ENCODE peak calls at places on chromosomes 13 and 19, in six cellular contexts. C is OCI-LY7, U is mammary epithelial cell, J is fibroblast of lung, F is GM12878, P is PC-9. W is an unnamed sample.

GRCh38 chr13:24905242-24905641 is 141.3 kb downstream of the RNF17 start:
- DNase-seq in C (no peak), U (peak), J (peak), F (no peak), P (no peak), W (no peak)

GRCh38 chr19:32264568-32264967 is 80.8 kb upstream of the ZNF507 start:
- DNase-seq in C (no peak), U (no peak), J (no peak), F (no peak), P (no peak), W (no peak)

GRCh38 chr13:29909975-29910674 is 59.7 kb upstream of the UBL3 start:
- DNase-seq in C (no peak), U (peak), J (peak), F (no peak), P (peak), W (no peak)

GRCh38 chr13:96898212-96898611 is 96.1 kb downstream of the OXGR1 start:
- DNase-seq in C (no peak), U (peak), J (peak), F (no peak), P (no peak), W (no peak)

GRCh38 chr13:30711375-30711774 is 24.0 kb upstream of the ALOX5AP start:
- DNase-seq in C (no peak), U (peak), J (peak), F (no peak), P (no peak), W (no peak)

GRCh38 chr13:98221234-98221633 is 44.2 kb upstream of the RNF113B start:
- DNase-seq in C (no peak), U (no peak), J (no peak), F (no peak), P (no peak), W (no peak)

GRCh38 chr19:3163230-3163886 is 15.2 kb upstream of the S1PR4 start:
- DNase-seq in C (peak), U (peak), J (peak), F (no peak), P (peak), W (peak)

GRCh38 chr19:8468761-8469458 is 24.1 kb downstream of the HNRNPM start:
- DNase-seq in C (no peak), U (no peak), J (peak), F (no peak), P (no peak), W (no peak)

GRCh38 chr19:36110487-36111199 is at the start of gene OVOL3:
- DNase-seq in C (peak), U (no peak), J (no peak), F (no peak), P (no peak), W (no peak)

GRCh38 chr13:112638919-112639318 is 50.9 kb upstream of the ATP11A start:
- DNase-seq in C (no peak), U (no peak), J (no peak), F (no peak), P (no peak), W (no peak)

GRCh38 chr13:51803422-51804294 is at the start of gene DHRS12:
- DNase-seq in C (peak), U (peak), J (peak), F (peak), P (peak), W (peak)

GRCh38 chr19:48989701-48990291 is 3.3 kb downstream of the GYS1 start:
- DNase-seq in C (no peak), U (no peak), J (no peak), F (no peak), P (no peak), W (no peak)

GRCh38 chr13:101115762-101116161 is 300.5 kb downstream of the NALCN start:
- DNase-seq in C (no peak), U (peak), J (peak), F (no peak), P (no peak), W (no peak)

GRCh38 chr19:28292822-28293500 is 920.0 kb downstream of the UQCRFS1 start:
- DNase-seq in C (no peak), U (peak), J (no peak), F (no peak), P (no peak), W (peak)

GRCh38 chr19:49468746-49469447 is 5.1 kb upstream of the FLT3LG start:
- DNase-seq in C (peak), U (no peak), J (peak), F (peak), P (peak), W (no peak)

GRCh38 chr19:1999856-2000515 is 15.5 kb downstream of the BTBD2 start:
- DNase-seq in C (no peak), U (no peak), J (no peak), F (no peak), P (no peak), W (no peak)

GRCh38 chr19:18292810-18293641 is 11.6 kb upstream of the JUND start:
- DNase-seq in C (peak), U (no peak), J (peak), F (no peak), P (peak), W (peak)

GRCh38 chr13:98571955-98572662 is 4.8 kb downstream of the STK24 start:
- DNase-seq in C (peak), U (peak), J (peak), F (no peak), P (peak), W (peak)

GRCh38 chr13:41614671-41615519 is 157.5 kb downstream of the RGCC start:
- DNase-seq in C (no peak), U (peak), J (peak), F (no peak), P (no peak), W (peak)

GRCh38 chr13:46486270-46486669 is 66.7 kb upstream of the LRCH1 start:
- DNase-seq in C (no peak), U (no peak), J (no peak), F (no peak), P (no peak), W (no peak)

GRCh38 chr19:4474504-4475136 is 2.5 kb downstream of the HDGFL2 start:
- DNase-seq in C (peak), U (peak), J (peak), F (no peak), P (no peak), W (peak)

GRCh38 chr19:4327252-4327876 is 11.3 kb downstream of the STAP2 start:
- DNase-seq in C (peak), U (no peak), J (peak), F (no peak), P (no peak), W (peak)

GRCh38 chr19:29528350-29528945 is 2.7 kb downstream of the VSTM2B start:
- DNase-seq in C (peak), U (peak), J (peak), F (peak), P (no peak), W (peak)

GRCh38 chr19:46365561-46365960 is 18.7 kb downstream of the PPP5C start:
- DNase-seq in C (no peak), U (no peak), J (peak), F (no peak), P (no peak), W (no peak)

GRCh38 chr13:41842029-41842428 is 118.9 kb downstream of the VWA8 start:
- DNase-seq in C (no peak), U (no peak), J (peak), F (no peak), P (no peak), W (peak)

GRCh38 chr13:98848736-98849135 is 96.3 kb upstream of the SLC15A1 start:
- DNase-seq in C (no peak), U (no peak), J (peak), F (no peak), P (no peak), W (no peak)

GRCh38 chr19:4971424-4971793 is 2.5 kb downstream of the KDM4B start:
- DNase-seq in C (peak), U (peak), J (no peak), F (no peak), P (peak), W (no peak)

GRCh38 chr19:58325623-58326022 is 1.2 kb upstream of the ZSCAN22 start:
- DNase-seq in C (no peak), U (peak), J (peak), F (no peak), P (no peak), W (no peak)

GRCh38 chr13:30158774-30159445 is 148.4 kb downstream of the KATNAL1 start:
- DNase-seq in C (no peak), U (no peak), J (peak), F (no peak), P (no peak), W (no peak)

GRCh38 chr19:53102186-53102585 is 1.0 kb downstream of the ZNF160 start:
- DNase-seq in C (no peak), U (no peak), J (no peak), F (no peak), P (no peak), W (no peak)

GRCh38 chr19:13208964-13209796 is 59.0 kb downstream of the IER2 start:
- DNase-seq in C (no peak), U (no peak), J (no peak), F (no peak), P (no peak), W (no peak)

GRCh38 chr19:13208131-13208963 is 58.1 kb downstream of the IER2 start:
- DNase-seq in C (peak), U (no peak), J (peak), F (peak), P (no peak), W (peak)

GRCh38 chr19:13209797-13210775 is 59.9 kb downstream of the IER2 start:
- DNase-seq in C (no peak), U (no peak), J (no peak), F (no peak), P (no peak), W (no peak)

GRCh38 chr19:13206581-13206980 is 56.4 kb downstream of the IER2 start:
- DNase-seq in C (no peak), U (no peak), J (no peak), F (no peak), P (no peak), W (no peak)

DNA sequence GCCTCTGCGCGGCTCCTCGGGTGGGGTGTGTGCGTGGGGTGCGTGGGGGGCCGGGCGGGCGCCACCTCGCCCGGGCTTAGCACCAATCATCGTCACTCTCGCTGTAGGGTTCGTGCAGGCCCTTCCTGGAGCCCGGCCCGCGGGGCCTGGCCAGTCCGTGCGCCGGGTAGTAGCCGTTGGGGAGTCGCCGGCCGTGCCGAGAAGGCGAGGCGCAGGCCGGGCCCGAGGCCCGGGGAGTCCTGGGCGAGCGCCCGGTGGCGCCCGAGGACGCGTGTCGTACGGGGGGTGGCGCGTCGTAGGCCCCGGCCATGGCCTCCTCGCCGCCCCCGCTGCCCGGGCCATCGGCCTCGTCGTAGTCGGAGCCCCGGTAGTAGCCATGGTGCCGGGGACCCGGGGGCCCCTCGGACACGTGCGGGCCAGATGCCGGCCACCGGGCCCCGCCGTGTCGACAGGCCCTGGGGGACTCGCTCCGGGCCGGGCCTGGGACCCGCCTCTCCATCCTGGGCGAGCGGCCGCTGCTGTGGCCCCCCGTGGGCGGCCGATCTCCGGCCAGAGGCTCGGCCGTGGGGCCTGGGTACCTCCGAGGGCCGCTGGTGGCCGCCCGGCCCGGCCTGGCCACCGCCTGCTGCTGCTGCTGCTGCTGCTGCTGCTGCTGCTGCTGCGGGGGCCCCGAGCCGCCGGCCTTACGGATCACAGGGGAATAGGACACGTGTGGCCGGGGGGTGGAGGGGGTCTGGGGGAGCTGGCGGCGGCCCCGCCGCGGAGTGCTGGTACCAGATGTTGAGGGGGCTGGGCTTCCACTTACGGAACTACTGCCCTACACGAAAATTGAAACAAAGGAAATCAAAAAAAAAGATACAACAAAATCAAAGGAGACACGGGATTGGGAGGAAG is 57.3 kb downstream of the IER2 start:
- DNase-seq in C (peak), U (no peak), J (no peak), F (no peak), P (peak), W (no peak)
- H2AFZ ChIP-seq in C (peak), U (peak), J (no peak), F (peak), P (peak), W (peak)

GRCh38 chr13:68588623-68589022 is 1358.5 kb upstream of the PCDH9 start:
- DNase-seq in C (peak), U (no peak), J (no peak), F (peak), P (no peak), W (no peak)
- H2AFZ ChIP-seq in C (peak), U (no peak), J (no peak), F (no peak), P (no peak), W (no peak)

DNA sequence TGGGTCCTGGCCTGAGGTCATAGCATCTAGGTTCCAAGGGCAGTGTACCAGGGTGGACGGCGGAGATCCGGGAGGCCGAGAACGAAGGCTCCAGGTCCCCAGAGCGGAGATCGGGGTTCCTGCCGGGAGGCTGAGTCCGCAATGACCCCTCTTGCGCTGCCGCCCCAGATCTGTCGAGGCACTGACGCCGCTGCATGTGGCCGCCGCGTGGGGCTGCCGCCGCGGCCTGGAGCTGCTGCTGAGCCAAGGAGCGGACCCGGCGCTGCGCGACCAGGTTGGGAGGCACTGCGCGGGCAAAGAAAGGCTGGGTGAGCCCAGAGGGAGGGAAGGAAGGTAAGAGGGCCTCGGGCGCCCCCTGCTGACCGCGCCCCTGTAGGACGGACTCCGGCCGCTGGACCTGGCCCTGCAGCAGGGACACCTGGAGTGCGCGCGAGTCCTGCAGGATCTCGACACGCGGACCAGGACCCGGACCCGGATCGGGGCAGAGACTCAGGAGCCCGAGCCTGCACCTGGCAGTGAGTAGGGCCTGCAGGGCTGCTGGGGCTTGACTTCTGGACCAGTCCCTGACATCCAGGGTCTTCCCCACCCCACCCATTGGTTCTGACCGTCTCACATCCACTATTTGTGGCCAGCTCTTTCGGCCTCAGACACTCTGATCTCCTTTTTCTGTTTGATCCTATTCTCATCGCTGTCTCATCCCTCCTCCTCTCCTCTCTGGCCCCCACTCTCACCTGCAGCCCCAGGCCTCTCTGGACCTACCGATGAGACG is 971 bp downstream of the ANKLE1 start:
- DNase-seq in C (peak), U (peak), J (peak), F (peak), P (peak), W (peak)
- H2AFZ ChIP-seq in C (peak), U (peak), J (peak), F (peak), P (peak), W (peak)

DNA sequence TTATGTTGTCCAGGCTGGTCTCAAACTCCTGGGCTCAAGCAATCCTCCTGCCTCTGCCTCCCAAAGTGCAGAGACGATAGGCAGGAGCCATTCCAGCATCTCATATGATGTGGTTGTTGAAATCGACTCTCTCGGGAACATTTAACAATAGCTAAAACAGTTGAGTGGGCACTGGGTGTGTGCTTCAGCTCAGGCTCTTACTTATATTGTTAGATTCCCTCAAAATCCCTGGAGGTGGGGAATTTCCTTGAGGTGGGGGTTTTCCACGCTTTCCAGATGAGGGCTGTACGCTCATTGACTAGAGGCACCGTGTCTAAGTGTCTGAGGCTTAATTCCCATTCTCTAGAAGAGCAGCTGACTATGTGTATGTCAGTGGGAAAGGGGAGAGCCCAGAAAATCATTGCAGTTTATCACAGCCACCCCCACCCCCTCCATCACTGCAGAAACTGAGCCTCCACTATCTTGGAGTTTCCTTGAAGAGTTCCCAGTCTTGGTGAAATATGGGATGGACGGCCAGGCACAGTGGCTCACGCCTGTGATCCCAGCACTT is 10.8 kb upstream of the GRAMD1A start:
- DNase-seq in C (no peak), U (no peak), J (no peak), F (no peak), P (no peak), W (no peak)
- H2AFZ ChIP-seq in C (no peak), U (no peak), J (no peak), F (no peak), P (no peak), W (no peak)

W was measured in endothelial cell of umbilical vein.